ENCODE peak calls at places on chromosomes 4 and X, in eight cellular contexts. B, P, D, U, S, W, E and T are unnamed samples.

GRCh38 chr4:82785248-82786003 is 13.2 kb downstream of the SCD5 start:
- DNase-seq in B (no peak), P (no peak), D (peak), U (no peak), S (no peak), W (no peak), E (no peak), T (peak)

GRCh38 chrX:137227164-137227563 is 193.4 kb upstream of the GPR101 start:
- DNase-seq in B (no peak), P (no peak), D (no peak), U (no peak), S (no peak), W (no peak), E (peak), T (no peak)

GRCh38 chr4:154024097-154024496 is 235.2 kb upstream of the SFRP2 start:
- DNase-seq in B (no peak), P (peak), D (no peak), U (no peak), S (no peak), W (no peak), E (no peak), T (no peak)

GRCh38 chr4:5338511-5338910 is 287.2 kb downstream of the STK32B start:
- DNase-seq in B (no peak), P (no peak), D (no peak), U (no peak), S (no peak), W (no peak), E (no peak), T (no peak)

GRCh38 chr4:146246381-146246780 is 32.0 kb downstream of the REELD1 start:
- DNase-seq in B (no peak), P (no peak), D (no peak), U (no peak), S (no peak), W (no peak), E (no peak), T (no peak)

GRCh38 chr4:42119916-42120315 is 32.5 kb downstream of the BEND4 start:
- DNase-seq in B (no peak), P (no peak), D (no peak), U (no peak), S (no peak), W (no peak), E (no peak), T (no peak)

GRCh38 chr4:53981573-53981972 is 82.8 kb downstream of the CHIC2 start:
- DNase-seq in B (no peak), P (no peak), D (peak), U (no peak), S (no peak), W (no peak), E (no peak), T (no peak)

GRCh38 chr4:86452323-86452995 is 92.6 kb upstream of the MAPK10 start:
- DNase-seq in B (no peak), P (no peak), D (peak), U (no peak), S (no peak), W (no peak), E (no peak), T (no peak)

GRCh38 chrX:74293343-74293946 is 10.5 kb upstream of the ZCCHC13 start:
- DNase-seq in B (peak), P (peak), D (peak), U (peak), S (peak), W (peak), E (peak), T (peak)

GRCh38 chr4:828641-829271 is 2.8 kb upstream of the CPLX1 start:
- DNase-seq in B (peak), P (no peak), D (no peak), U (no peak), S (no peak), W (no peak), E (peak), T (no peak)

GRCh38 chrX:43750248-43750676 is 94.2 kb downstream of the MAOA start:
- DNase-seq in B (no peak), P (peak), D (peak), U (no peak), S (peak), W (peak), E (peak), T (peak)

GRCh38 chr4:17094209-17094608 is 195.8 kb upstream of the LDB2 start:
- DNase-seq in B (no peak), P (no peak), D (no peak), U (no peak), S (no peak), W (no peak), E (no peak), T (no peak)

GRCh38 chrX:69238153-69238959 is 73.1 kb upstream of the PJA1 start:
- DNase-seq in B (no peak), P (no peak), D (no peak), U (no peak), S (no peak), W (no peak), E (peak), T (no peak)

GRCh38 chr4:26235500-26235899 is 85.3 kb upstream of the RBPJ start:
- DNase-seq in B (no peak), P (no peak), D (peak), U (no peak), S (peak), W (peak), E (peak), T (no peak)

GRCh38 chr4:8221476-8221875 is 22.4 kb downstream of the SH3TC1 start:
- DNase-seq in B (no peak), P (no peak), D (peak), U (no peak), S (no peak), W (peak), E (peak), T (no peak)

GRCh38 chrX:74526786-74527185 is 87.6 kb downstream of the RLIM start:
- DNase-seq in B (no peak), P (no peak), D (no peak), U (no peak), S (no peak), W (no peak), E (no peak), T (no peak)

GRCh38 chr4:121308328-121308663 is 72.5 kb downstream of the QRFPR start:
- DNase-seq in B (no peak), P (peak), D (no peak), U (no peak), S (no peak), W (no peak), E (no peak), T (no peak)

GRCh38 chr4:168449740-168450442 is 30.4 kb downstream of the DDX60L start:
- DNase-seq in B (no peak), P (peak), D (peak), U (no peak), S (no peak), W (peak), E (peak), T (no peak)

GRCh38 chr4:22416403-22416802 is 99.5 kb downstream of the ADGRA3 start:
- DNase-seq in B (no peak), P (peak), D (peak), U (no peak), S (no peak), W (no peak), E (no peak), T (no peak)

GRCh38 chr4:72319596-72319995 is 249.4 kb downstream of the ADAMTS3 start:
- DNase-seq in B (no peak), P (no peak), D (peak), U (no peak), S (no peak), W (no peak), E (no peak), T (no peak)

GRCh38 chrX:8663325-8663724 is 68.6 kb downstream of the ANOS1 start:
- DNase-seq in B (no peak), P (no peak), D (no peak), U (no peak), S (no peak), W (no peak), E (no peak), T (no peak)

GRCh38 chr4:99389606-99390005 is 37.1 kb upstream of the ADH1C start:
- DNase-seq in B (no peak), P (no peak), D (peak), U (no peak), S (no peak), W (no peak), E (peak), T (no peak)

GRCh38 chrX:108091266-108091877 is at the start of the genes ATG4A and PSMD10:
- DNase-seq in B (peak), P (peak), D (peak), U (peak), S (peak), W (peak), E (peak), T (peak)
- TF ChIP-seq POLR2A in B (peak), P (peak), D (peak), U (peak), S (peak), W (peak), E (peak), T (peak)

GRCh38 chrX:154430504-154430903 is 2.0 kb downstream of the ATP6AP1 start:
- DNase-seq in B (no peak), P (no peak), D (no peak), U (no peak), S (no peak), W (no peak), E (no peak), T (no peak)

GRCh38 chrX:154430916-154431315 is 2.4 kb downstream of the ATP6AP1 start:
- DNase-seq in B (no peak), P (no peak), D (no peak), U (no peak), S (no peak), W (no peak), E (no peak), T (no peak)

GRCh38 chrX:154426916-154427792 is 1.3 kb upstream of the ATP6AP1 start:
- DNase-seq in B (no peak), P (no peak), D (no peak), U (no peak), S (no peak), W (no peak), E (no peak), T (no peak)

GRCh38 chrX:154429708-154430107 is 1.2 kb downstream of the ATP6AP1 start:
- DNase-seq in B (no peak), P (no peak), D (no peak), U (no peak), S (no peak), W (no peak), E (no peak), T (no peak)

GRCh38 chrX:154428176-154429171 is at the start of gene ATP6AP1:
- DNase-seq in B (peak), P (peak), D (peak), U (peak), S (peak), W (peak), E (peak), T (peak)
- TF ChIP-seq POLR2A in B (peak), P (peak), D (no peak), U (peak), S (peak), W (no peak), E (peak), T (peak)

GRCh38 chrX:130084651-130085237 is 25.6 kb downstream of the ELF4 start:
- DNase-seq in B (no peak), P (no peak), D (no peak), U (no peak), S (no peak), W (no peak), E (no peak), T (no peak)
- TF ChIP-seq POLR2A in B (no peak), P (no peak), D (no peak), U (no peak), S (no peak), W (no peak), E (no peak), T (no peak)

GRCh38 chr4:165711912-165712311 is 161.1 kb upstream of the TLL1 start:
- DNase-seq in B (no peak), P (no peak), D (no peak), U (no peak), S (no peak), W (no peak), E (no peak), T (no peak)

GRCh38 chr4:165715211-165715610 is 157.8 kb upstream of the TLL1 start:
- DNase-seq in B (no peak), P (no peak), D (no peak), U (no peak), S (no peak), W (no peak), E (no peak), T (no peak)

GRCh38 chr4:165716472-165716871 is 156.6 kb upstream of the TLL1 start:
- DNase-seq in B (no peak), P (no peak), D (no peak), U (no peak), S (no peak), W (no peak), E (no peak), T (no peak)

GRCh38 chr4:165715989-165716388 is 157.0 kb upstream of the TLL1 start:
- DNase-seq in B (no peak), P (no peak), D (no peak), U (no peak), S (no peak), W (no peak), E (no peak), T (no peak)

DNA sequence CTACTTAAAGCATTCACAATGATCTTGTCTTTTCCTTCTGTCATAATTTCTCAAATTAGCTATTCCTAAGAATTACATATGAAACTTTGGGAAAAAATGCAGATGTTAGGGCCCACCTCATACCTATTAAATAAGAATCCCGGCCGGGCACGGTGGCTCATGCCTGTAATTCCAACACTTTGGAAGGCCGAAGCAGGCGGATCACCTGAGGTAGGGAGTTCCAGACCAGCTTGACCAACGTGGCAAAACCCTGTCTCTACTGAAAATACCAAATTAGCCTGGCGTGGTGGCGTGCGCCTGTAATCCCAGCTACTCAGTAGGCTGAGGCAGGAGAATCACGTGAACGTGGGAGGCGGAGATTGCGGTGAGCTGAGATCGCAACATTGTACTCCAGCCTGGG is 158.4 kb upstream of the TLL1 start:
- DNase-seq in B (no peak), P (no peak), D (no peak), U (no peak), S (no peak), W (no peak), E (no peak), T (no peak)
- TF ChIP-seq POLR2A in B (no peak), P (no peak), D (no peak), U (no peak), S (no peak), W (no peak), E (no peak), T (no peak)

DNA sequence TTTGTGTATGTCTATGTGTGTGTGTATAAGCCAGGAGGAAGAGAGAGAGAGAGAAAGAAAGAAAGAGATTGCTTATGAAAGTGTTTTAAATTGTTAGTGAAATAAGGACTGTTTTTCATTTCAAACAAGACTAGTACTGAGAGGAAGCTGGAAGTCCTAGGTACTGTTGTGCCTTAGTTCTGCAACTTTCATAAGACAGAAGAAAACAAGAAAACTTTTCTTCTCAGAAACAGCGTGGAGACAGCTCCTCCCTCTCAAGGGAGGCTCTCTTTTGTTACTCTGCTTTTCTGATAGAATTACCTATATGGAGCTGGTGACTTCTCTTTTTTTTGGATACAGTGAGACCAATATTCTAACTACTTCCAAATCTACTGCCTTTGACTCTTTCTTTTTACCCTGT is 62.5 kb downstream of the BANK1 start:
- DNase-seq in B (no peak), P (no peak), D (no peak), U (no peak), S (no peak), W (no peak), E (no peak), T (no peak)
- TF ChIP-seq POLR2A in B (no peak), P (no peak), D (no peak), U (no peak), S (no peak), W (no peak), E (no peak), T (no peak)

DNA sequence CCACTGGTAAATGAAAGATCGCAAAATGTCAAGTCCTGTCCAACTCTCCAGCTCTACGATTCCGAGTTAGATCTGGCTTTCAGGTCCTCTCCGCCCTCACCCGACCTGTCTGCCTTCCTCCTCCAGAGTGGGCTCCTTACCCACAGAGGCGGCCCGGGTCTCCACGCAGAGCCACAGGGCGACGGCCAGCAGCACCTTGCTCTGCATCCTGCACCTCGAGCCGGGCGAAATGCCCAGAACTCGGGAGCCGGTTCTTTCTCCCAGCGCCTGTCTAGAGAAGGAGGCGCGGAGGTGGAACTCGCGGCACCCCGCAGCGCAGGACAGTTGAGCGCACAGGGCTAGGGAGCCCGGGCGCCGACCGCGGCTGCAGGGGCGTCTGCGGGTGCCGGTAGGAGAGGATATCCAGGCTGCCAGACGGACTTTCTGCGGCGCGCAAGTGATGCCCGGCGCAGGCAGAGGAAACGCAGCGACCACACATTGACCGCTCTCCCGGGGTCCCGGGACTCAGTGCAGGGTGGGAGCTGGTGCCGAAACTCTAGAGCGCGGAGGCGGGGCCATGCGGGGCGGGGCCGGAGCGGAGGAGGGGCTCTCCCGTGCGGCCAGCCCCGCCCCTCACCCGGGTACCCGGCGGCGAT is at the start of gene KDR:
- DNase-seq in B (peak), P (no peak), D (no peak), U (no peak), S (no peak), W (no peak), E (no peak), T (no peak)
- TF ChIP-seq POLR2A in B (peak), P (no peak), D (no peak), U (no peak), S (no peak), W (no peak), E (peak), T (no peak)

GRCh38 chr4:2891294-2891693 is 47.6 kb downstream of the ADD1 start:
- DNase-seq in B (no peak), P (no peak), D (peak), U (no peak), S (no peak), W (no peak), E (no peak), T (peak)
- TF ChIP-seq POLR2A in B (no peak), P (no peak), D (no peak), U (no peak), S (no peak), W (no peak), E (no peak), T (no peak)

DNA sequence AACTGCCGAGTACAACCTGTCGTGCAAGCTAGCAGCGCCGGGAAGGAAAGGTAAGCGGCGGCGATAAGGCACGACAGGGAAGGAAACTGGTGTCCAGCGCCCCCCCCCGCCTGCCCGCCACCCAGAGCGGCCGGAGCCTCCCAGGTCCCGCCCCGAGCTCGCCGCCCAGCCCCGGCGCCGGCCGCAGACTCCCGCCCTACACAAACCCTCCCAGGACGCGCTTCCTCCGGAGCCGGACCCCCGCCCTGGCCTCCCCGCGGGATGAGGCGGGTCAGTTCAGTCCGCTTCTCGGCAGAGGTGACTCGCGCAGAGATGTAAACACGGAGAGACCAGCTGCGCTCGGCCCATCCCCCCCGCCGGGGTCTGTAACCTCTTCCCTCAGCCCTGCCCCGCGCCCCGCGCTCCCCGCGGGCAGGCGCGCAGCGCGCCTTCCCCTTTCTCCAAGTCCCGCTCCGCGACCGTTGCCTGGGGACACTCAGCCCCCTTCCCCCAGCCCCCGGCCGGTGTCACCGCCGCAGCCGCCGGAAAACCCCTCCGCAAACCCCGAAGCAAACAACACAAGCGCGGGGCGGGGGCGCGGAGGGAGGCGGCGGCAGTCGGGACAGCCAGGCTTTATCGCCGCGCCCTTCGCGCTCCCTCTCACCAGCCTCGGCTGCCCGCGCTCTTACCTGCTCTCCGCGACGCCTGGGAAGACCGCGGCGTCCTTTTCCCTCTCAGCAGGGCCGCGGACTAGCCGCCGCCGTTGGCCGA is 544 bp downstream of the ELF2 start:
- DNase-seq in B (peak), P (peak), D (peak), U (peak), S (peak), W (peak), E (peak), T (peak)
- TF ChIP-seq POLR2A in B (peak), P (no peak), D (no peak), U (no peak), S (peak), W (peak), E (peak), T (peak)

DNA sequence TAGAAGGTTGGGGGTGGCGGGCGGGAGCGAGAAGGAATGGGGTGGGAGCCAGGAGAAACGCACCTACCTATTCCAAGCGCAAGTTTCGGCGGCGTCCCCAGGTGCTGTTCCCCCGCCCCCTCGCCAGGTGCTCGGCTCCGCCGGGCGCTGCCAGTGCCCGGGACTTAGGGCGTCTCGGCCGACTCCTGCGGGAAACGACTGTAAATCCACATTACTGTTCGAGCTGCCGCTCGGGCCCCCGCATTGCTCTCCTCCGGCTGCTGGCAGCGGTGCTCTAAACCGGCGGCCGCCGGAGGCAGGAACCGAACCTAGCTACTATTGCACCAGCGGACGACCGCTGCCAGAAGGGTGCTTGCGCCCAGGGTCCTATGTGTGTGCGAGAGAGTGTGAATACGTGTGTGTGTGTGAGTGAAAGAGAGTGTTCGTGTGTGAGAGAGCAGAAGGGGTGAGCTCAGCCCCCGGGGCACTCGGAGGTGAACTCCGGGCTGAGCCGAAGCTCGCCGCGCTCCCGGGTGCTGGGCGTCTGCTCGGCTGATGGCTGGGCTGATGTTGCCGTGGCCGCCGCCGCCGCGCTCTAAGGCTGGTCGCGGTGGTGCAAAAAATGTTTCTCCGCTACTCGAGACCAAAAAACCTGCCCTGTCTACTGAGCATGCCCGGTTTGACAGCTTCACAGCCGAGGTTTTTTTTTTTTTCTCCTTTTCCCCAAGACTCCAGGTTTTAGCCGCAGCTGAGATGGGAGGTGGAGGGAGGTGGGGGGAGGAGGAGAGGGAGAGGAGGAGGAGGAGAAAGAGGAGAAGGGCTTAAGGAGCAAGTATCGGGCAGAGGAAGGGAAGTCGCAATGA is 115.7 kb upstream of the TEX13C start:
- DNase-seq in B (peak), P (peak), D (no peak), U (no peak), S (no peak), W (no peak), E (peak), T (no peak)
- TF ChIP-seq POLR2A in B (no peak), P (no peak), D (no peak), U (no peak), S (no peak), W (no peak), E (no peak), T (no peak)